ENCODE peak calls at places on chromosomes 3 and 15, in nine cellular contexts. U is adipocyte; N is lower lobe of right lung; X is lower leg skin; Q is CD8-positive, alpha-beta T cell; L is epithelial cell of esophagus; S is cardiac fibroblast; H is PC-3; Z is skeletal muscle cell. P is an unnamed sample.

GRCh38 chr3:86800116-86800515 is 190.8 kb downstream of the VGLL3 start:
- DNase-seq in U (peak), N (no peak), X (no peak), Q (no peak), L (no peak), S (no peak), H (no peak), Z (no peak), P (no peak)

GRCh38 chr3:18725668-18726407 is 300.7 kb upstream of the SATB1 start:
- DNase-seq in U (peak), N (no peak), X (no peak), Q (peak), L (peak), S (no peak), H (no peak), Z (no peak), P (peak)

GRCh38 chr3:146067048-146067447 is 93.9 kb downstream of the PLOD2 start:
- DNase-seq in U (peak), N (no peak), X (no peak), Q (no peak), L (peak), S (peak), H (peak), Z (peak), P (no peak)

GRCh38 chr3:134838599-134838998 is 43.5 kb downstream of the EPHB1 start:
- DNase-seq in U (no peak), N (no peak), X (no peak), Q (no peak), L (no peak), S (peak), H (peak), Z (no peak), P (no peak)

GRCh38 chr15:72970965-72971746 is 81.1 kb upstream of the NEO1 start:
- DNase-seq in U (no peak), N (no peak), X (no peak), Q (no peak), L (peak), S (peak), H (no peak), Z (no peak), P (no peak)

GRCh38 chr15:52252781-52253180 is 42.8 kb downstream of the MYO5C start:
- DNase-seq in U (peak), N (no peak), X (no peak), Q (no peak), L (peak), S (peak), H (peak), Z (peak), P (no peak)

GRCh38 chr3:129736070-129736469 is 129.6 kb upstream of the PLXND1 start:
- DNase-seq in U (no peak), N (no peak), X (no peak), Q (no peak), L (peak), S (no peak), H (no peak), Z (no peak), P (no peak)

GRCh38 chr15:44489464-44489863 is 47.5 kb upstream of the EIF3J start:
- DNase-seq in U (peak), N (no peak), X (no peak), Q (no peak), L (peak), S (peak), H (peak), Z (peak), P (no peak)

GRCh38 chr15:61195116-61196002 is 33.7 kb downstream of the RORA start:
- DNase-seq in U (peak), N (no peak), X (no peak), Q (no peak), L (peak), S (peak), H (peak), Z (peak), P (peak)

GRCh38 chr3:66466606-66467270 is 34.1 kb downstream of the LRIG1 start:
- DNase-seq in U (no peak), N (no peak), X (no peak), Q (no peak), L (no peak), S (no peak), H (no peak), Z (no peak), P (no peak)

GRCh38 chr15:79811406-79812405 is 85.1 kb downstream of the MTHFS start:
- DNase-seq in U (peak), N (peak), X (peak), Q (no peak), L (peak), S (peak), H (no peak), Z (peak), P (no peak)

GRCh38 chr3:150503402-150504099 is 42.7 kb downstream of the SERP1 start:
- DNase-seq in U (no peak), N (no peak), X (no peak), Q (no peak), L (no peak), S (no peak), H (no peak), Z (no peak), P (no peak)

GRCh38 chr3:23111286-23111685 is 91.8 kb upstream of the UBE2E2 start:
- DNase-seq in U (no peak), N (no peak), X (no peak), Q (no peak), L (no peak), S (no peak), H (no peak), Z (no peak), P (no peak)

GRCh38 chr15:35674873-35675781 is 129.2 kb upstream of the DPH6 start:
- DNase-seq in U (peak), N (no peak), X (no peak), Q (no peak), L (peak), S (peak), H (no peak), Z (peak), P (no peak)

GRCh38 chr15:99844150-99844549 is 110.9 kb upstream of the LYSMD4 start:
- DNase-seq in U (no peak), N (no peak), X (no peak), Q (no peak), L (peak), S (peak), H (no peak), Z (no peak), P (no peak)

GRCh38 chr3:149532463-149533180 is 58.1 kb downstream of the TM4SF4 start:
- DNase-seq in U (no peak), N (no peak), X (no peak), Q (no peak), L (no peak), S (no peak), H (no peak), Z (no peak), P (no peak)

GRCh38 chr3:134306334-134306733 is 55.7 kb upstream of the RYK start:
- DNase-seq in U (no peak), N (no peak), X (no peak), Q (no peak), L (no peak), S (no peak), H (no peak), Z (no peak), P (no peak)

GRCh38 chr3:28924744-28925360 is 356.0 kb upstream of the RBMS3 start:
- DNase-seq in U (peak), N (no peak), X (no peak), Q (no peak), L (peak), S (peak), H (peak), Z (no peak), P (no peak)

GRCh38 chr15:31280831-31281216 is 45.8 kb upstream of the KLF13 start:
- DNase-seq in U (no peak), N (no peak), X (no peak), Q (no peak), L (no peak), S (no peak), H (no peak), Z (no peak), P (no peak)

DNA sequence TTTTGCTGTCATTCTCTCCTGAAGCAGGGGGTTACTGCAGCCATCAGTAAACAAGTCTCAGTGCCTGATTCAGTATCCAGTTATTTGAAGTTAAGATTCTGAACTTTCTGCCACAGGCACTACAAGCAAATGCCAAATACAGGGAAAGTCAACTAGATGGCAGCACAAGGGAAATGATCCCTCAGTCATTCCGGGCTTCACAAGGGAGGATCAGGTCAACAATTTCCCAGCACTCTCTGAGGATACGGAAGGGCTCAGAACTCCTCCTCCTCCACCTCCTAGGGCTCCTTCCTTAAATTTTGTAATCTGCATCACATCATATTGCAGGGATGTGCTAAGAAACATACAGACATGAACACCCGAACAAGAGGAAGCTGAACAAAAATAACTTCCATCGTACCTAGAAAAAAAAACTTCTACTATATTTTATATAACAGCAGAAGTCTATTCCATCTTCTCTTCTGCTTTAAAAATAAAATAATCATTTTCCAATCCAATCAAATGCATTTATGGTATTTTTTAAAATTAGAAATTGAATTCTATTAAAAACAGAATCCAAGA is 187.1 kb downstream of the FMN1 start:
- DNase-seq in U (peak), N (no peak), X (no peak), Q (no peak), L (peak), S (peak), H (peak), Z (no peak), P (no peak)
- H3K4me3 ChIP-seq in U (peak), N (no peak), X (no peak), Q (no peak), L (no peak), S (no peak), H (no peak), Z (no peak), P (no peak)

DNA sequence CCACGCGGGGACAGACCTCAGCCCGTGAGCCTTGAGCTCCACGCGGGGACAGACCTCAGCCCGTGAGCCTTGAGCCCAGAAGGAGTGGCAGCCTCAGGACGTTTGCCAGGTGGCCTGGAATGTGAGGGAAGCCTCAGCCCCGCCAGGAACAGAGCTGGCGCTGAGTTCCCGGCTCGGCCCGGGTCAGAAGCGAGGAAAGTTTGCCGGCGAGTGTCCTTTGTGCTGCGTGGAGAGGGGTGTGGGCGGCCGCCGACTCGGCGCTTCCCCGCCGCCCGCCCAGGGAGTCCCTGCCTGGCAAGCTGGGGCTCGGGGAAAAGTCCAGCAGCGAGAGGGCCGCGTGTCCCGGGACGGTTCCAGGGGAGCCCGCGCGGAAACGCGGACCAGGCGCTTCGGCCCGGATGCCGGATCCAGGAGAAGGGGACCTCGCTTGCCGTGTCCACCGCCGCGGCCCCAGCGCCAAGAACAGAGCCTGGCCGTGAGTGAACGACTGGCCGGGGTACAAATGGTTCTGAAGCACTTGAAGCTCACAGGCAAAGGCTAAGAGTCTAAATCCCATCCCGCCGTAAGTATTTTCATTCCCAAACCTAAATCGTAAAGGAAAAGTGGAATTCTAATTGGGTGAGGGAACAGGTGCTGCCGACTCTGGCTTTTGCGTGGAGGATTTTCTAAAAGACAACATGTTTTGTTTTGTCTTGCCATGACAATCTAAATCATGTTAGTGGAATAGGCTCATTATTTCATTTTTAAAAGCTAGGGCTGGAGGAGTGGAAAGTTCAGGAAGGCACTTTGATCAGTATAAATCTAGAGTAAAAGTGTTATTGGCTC is 1.7 kb downstream of the LRRN1 start:
- DNase-seq in U (peak), N (peak), X (no peak), Q (no peak), L (no peak), S (no peak), H (no peak), Z (no peak), P (no peak)
- H3K4me3 ChIP-seq in U (peak), N (peak), X (no peak), Q (peak), L (no peak), S (no peak), H (no peak), Z (no peak), P (no peak)

DNA sequence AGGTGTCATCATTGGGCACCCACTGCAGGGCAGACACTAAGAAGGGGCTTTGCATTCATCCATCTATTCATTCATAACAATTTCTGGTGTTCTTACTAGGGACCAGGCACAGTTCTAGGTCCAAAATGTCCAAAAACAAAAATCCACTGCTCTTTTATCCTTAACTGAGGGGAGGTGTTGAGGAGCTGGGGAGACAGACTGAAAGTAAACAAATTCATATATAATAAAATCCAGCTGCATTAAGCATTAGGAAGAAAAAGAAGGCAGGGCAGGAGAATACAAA is 1.1 kb downstream of the EIF4E3 start:
- DNase-seq in U (no peak), N (no peak), X (no peak), Q (no peak), L (no peak), S (no peak), H (no peak), Z (no peak), P (no peak)
- H3K4me3 ChIP-seq in U (peak), N (peak), X (peak), Q (peak), L (peak), S (peak), H (peak), Z (peak), P (no peak)

GRCh38 chr3:157030712-157031111 is 129.2 kb downstream of the CCNL1 start:
- DNase-seq in U (no peak), N (no peak), X (no peak), Q (no peak), L (peak), S (no peak), H (no peak), Z (no peak), P (no peak)
- H3K4me3 ChIP-seq in U (no peak), N (no peak), X (no peak), Q (no peak), L (no peak), S (no peak), H (no peak), Z (no peak), P (no peak)

P was measured in Jurkat, Clone E6-1.